ENCODE peak calls at places on chromosomes 13 and 19, in five cellular contexts. S is RPMI8226, Y is posterior cingulate gyrus, G is COLO829, O is T-cell. B is an unnamed sample.

GRCh38 chr13:113841355-113841653 is 22.6 kb downstream of the GAS6 start:
- DNase-seq in G (no peak), Y (no peak), S (no peak), O (no peak), B (no peak)

GRCh38 chr13:113203507-113204377 is 4.7 kb downstream of the PCID2 start:
- DNase-seq in G (no peak), Y (no peak), S (no peak), O (no peak), B (no peak)

GRCh38 chr19:42175952-42176648 is 41.4 kb downstream of the DEDD2 start:
- DNase-seq in O (no peak), S (peak; percentile 20), G (no peak), Y (no peak), B (peak; percentile 17)

GRCh38 chr19:12365094-12365371 is 450 bp downstream of the ZNF442 start:
- DNase-seq in O (peak; percentile 7), Y (no peak), G (no peak), S (no peak), B (peak; percentile 22)

GRCh38 chr19:246551-246950 is 44.7 kb downstream of the PLPP2 start:
- DNase-seq in O (peak; percentile 5), Y (peak; percentile 41), G (no peak), S (no peak), B (no peak)

GRCh38 chr19:11504502-11505031 is 1.1 kb downstream of the ZNF653 start:
- DNase-seq in G (no peak), O (no peak), S (no peak), Y (no peak), B (no peak)

GRCh38 chr13:98393873-98394272 is 183.0 kb downstream of the STK24 start:
- DNase-seq in O (no peak), G (no peak), Y (no peak), S (no peak), B (no peak)

GRCh38 chr13:110126391-110126961 is 180.5 kb downstream of the COL4A1 start:
- DNase-seq in G (peak; percentile 83), S (no peak), Y (no peak), O (no peak), B (peak; percentile 98)

GRCh38 chr13:49185264-49185663 is 34.9 kb upstream of the MLNR start:
- DNase-seq in G (no peak), O (no peak), S (no peak), Y (no peak), B (peak; percentile 36)

GRCh38 chr19:18419195-18419698 is at the start of gene SSBP4:
- DNase-seq in O (peak; percentile 73), S (peak; percentile 92), Y (peak; percentile 66), G (peak; percentile 88), B (peak; percentile 70)

GRCh38 chr19:44356383-44357111 is at the start of gene ZNF112:
- DNase-seq in S (peak; percentile 67), G (peak; percentile 31), O (no peak), Y (peak; percentile 84), B (peak; percentile 91)

B was measured in IMR-90.